ENCODE peak calls at places on chromosomes 7 and 10, in eight cellular contexts. T is A549, R is ovary, Q is esophagus squamous epithelium, E is uterus, O is heart left ventricle, G is erythroblast, D is gastrocnemius medialis. I is an unnamed sample.

GRCh38 chr10:80132299-80133139 is at the start of gene PLAC9:
- DNase-seq in T (peak; percentile 18), R (peak; percentile 53), Q (no peak), E (no peak), O (peak; percentile 86), G (no peak), D (no peak), I (no peak)

GRCh38 chr10:91856637-91857036 is 52.6 kb downstream of the FGFBP3 start:
- DNase-seq in T (no peak), R (no peak), Q (no peak), E (no peak), O (no peak), G (peak; percentile 18), D (no peak), I (no peak)

GRCh38 chr7:38563736-38564135 is 67.4 kb downstream of the AMPH start:
- DNase-seq in T (no peak), R (no peak), Q (no peak), E (no peak), O (no peak), G (no peak), D (no peak), I (no peak)

GRCh38 chr10:123926401-123927264 is 35.0 kb upstream of the CPXM2 start:
- DNase-seq in T (peak; percentile 9), R (no peak), Q (no peak), E (no peak), O (no peak), G (no peak), D (no peak), I (no peak)

GRCh38 chr10:133442967-133443924 is 10.5 kb upstream of the SCART1 start:
- DNase-seq in T (no peak), R (peak; percentile 5), Q (no peak), E (no peak), O (peak; percentile 33), G (no peak), D (peak; percentile 9), I (no peak)

GRCh38 chr10:100561005-100561404 is 25.3 kb downstream of the HIF1AN start:
- DNase-seq in T (no peak), R (no peak), Q (no peak), E (no peak), O (no peak), G (no peak), D (no peak), I (no peak)

GRCh38 chr10:48805848-48806247 is 121.2 kb downstream of the WDFY4 start:
- DNase-seq in T (no peak), R (peak; percentile 33), Q (no peak), E (no peak), O (no peak), G (no peak), D (peak; percentile 24), I (no peak)

GRCh38 chr7:50302486-50303081 is 1.9 kb upstream of the IKZF1 start:
- DNase-seq in T (no peak), R (no peak), Q (no peak), E (no peak), O (peak; percentile 51), G (no peak), D (no peak), I (no peak)

GRCh38 chr7:22677680-22678079 is 49.3 kb upstream of the IL6 start:
- DNase-seq in T (no peak), R (no peak), Q (no peak), E (no peak), O (no peak), G (no peak), D (no peak), I (no peak)

GRCh38 chr10:62817763-62818425 is 1.7 kb upstream of the EGR2 start:
- DNase-seq in T (peak; percentile 78), R (peak; percentile 79), Q (no peak), E (peak; percentile 52), O (peak; percentile 88), G (peak; percentile 79), D (peak; percentile 68), I (peak; percentile 91)

GRCh38 chr10:78035025-78035424 is 1.4 kb downstream of the RPS24 start:
- DNase-seq in T (no peak), R (no peak), Q (no peak), E (no peak), O (no peak), G (no peak), D (no peak), I (no peak)

GRCh38 chr10:60149003-60149402 is 240.7 kb downstream of the ANK3 start:
- DNase-seq in T (no peak), R (no peak), Q (no peak), E (no peak), O (no peak), G (no peak), D (no peak), I (no peak)

GRCh38 chr10:24643679-24644209 is 79.9 kb downstream of the ARHGAP21 start:
- DNase-seq in T (no peak), R (no peak), Q (no peak), E (no peak), O (no peak), G (peak; percentile 6), D (no peak), I (no peak)

GRCh38 chr7:20330176-20330796 is 414 bp upstream of the ITGB8 start:
- DNase-seq in T (peak; percentile 47), R (peak; percentile 87), Q (peak; percentile 17), E (peak; percentile 91), O (peak; percentile 88), G (peak; percentile 47), D (no peak), I (peak; percentile 76)

GRCh38 chr7:132531562-132531961 is 44.7 kb downstream of the PLXNA4 start:
- DNase-seq in T (no peak), R (no peak), Q (no peak), E (no peak), O (no peak), G (no peak), D (no peak), I (no peak)

GRCh38 chr7:88226886-88227516 is 7.2 kb upstream of the SRI start:
- DNase-seq in T (peak; percentile 76), R (no peak), Q (no peak), E (no peak), O (no peak), G (no peak), D (no peak), I (no peak)

GRCh38 chr10:110356628-110357245 is 52.0 kb upstream of the SMNDC1 start:
- DNase-seq in T (no peak), R (peak; percentile 32), Q (peak; percentile 23), E (peak; percentile 54), O (no peak), G (no peak), D (peak; percentile 22), I (no peak)
- TF ChIP-seq POLR2A in T (no peak), R (no peak), Q (no peak), E (no peak), O (no peak), G (no peak), D (no peak), I (no peak)

GRCh38 chr10:1050555-1050954 is 1.6 kb upstream of the IDI1 start:
- DNase-seq in T (peak; percentile 49), R (no peak), Q (no peak), E (no peak), O (no peak), G (no peak), D (peak; percentile 49), I (no peak)
- TF ChIP-seq POLR2A in T (no peak), R (no peak), Q (no peak), E (no peak), O (no peak), G (no peak), D (no peak), I (no peak)

GRCh38 chr10:95295031-95295755 is 4.4 kb upstream of the PDLIM1 start:
- DNase-seq in T (no peak), R (peak; percentile 27), Q (peak; percentile 33), E (no peak), O (peak; percentile 72), G (peak; percentile 39), D (no peak), I (no peak)
- TF ChIP-seq POLR2A in T (no peak), R (no peak), Q (no peak), E (no peak), O (no peak), G (no peak), D (no peak), I (no peak)

GRCh38 chr7:8131694-8132605 is 130.0 kb downstream of the ICA1 start:
- DNase-seq in T (no peak), R (no peak), Q (no peak), E (no peak), O (no peak), G (peak; percentile 77), D (no peak), I (no peak)
- TF ChIP-seq POLR2A in T (no peak), R (no peak), Q (no peak), E (no peak), O (no peak), G (no peak), D (no peak), I (no peak)

DNA sequence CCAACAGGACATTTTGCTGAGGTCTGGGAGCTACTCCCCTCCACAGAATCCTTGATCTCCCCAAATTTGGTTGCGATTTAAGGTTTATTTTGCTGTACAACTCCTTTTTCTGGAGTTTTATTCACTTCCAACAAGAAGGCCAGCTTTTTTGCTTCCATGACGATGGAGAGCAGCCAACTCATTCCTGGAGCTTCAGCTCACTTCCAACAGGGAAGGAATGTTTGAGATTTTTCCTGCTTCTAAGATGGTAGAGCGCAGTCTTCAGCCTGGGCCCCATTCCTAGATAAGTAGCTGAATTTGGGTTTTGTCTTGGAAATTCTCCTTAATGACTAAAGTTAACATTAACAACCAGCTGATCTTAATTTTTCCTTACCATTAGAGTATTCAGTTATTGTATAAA is 30.9 kb upstream of the CREB3L2 start:
- DNase-seq in T (no peak), R (no peak), Q (no peak), E (no peak), O (no peak), G (no peak), D (no peak), I (no peak)
- TF ChIP-seq POLR2A in T (no peak), R (no peak), Q (no peak), E (no peak), O (no peak), G (no peak), D (no peak), I (no peak)

GRCh38 chr7:103914147-103914899 is 75.1 kb downstream of the RELN start:
- DNase-seq in T (no peak), R (no peak), Q (no peak), E (no peak), O (no peak), G (peak; percentile 45), D (no peak), I (no peak)

GRCh38 chr7:103921692-103922091 is 67.8 kb downstream of the RELN start:
- DNase-seq in T (no peak), R (no peak), Q (no peak), E (no peak), O (no peak), G (no peak), D (no peak), I (no peak)

GRCh38 chr7:103915958-103916357 is 73.5 kb downstream of the RELN start:
- DNase-seq in T (no peak), R (no peak), Q (no peak), E (no peak), O (no peak), G (peak; percentile 85), D (no peak), I (no peak)

GRCh38 chr7:103918928-103919868 is 70.3 kb downstream of the RELN start:
- DNase-seq in T (no peak), R (no peak), Q (no peak), E (no peak), O (no peak), G (peak; percentile 57), D (no peak), I (no peak)
- TF ChIP-seq POLR2A in T (no peak), R (no peak), Q (no peak), E (no peak), O (no peak), G (no peak), D (no peak), I (no peak)

I was measured in H54.